ENCODE peak calls at places on chromosomes 12 and 14, in ten cellular contexts. I, Q, X, F, A, B, U, D, K and L are unnamed samples.

GRCh38 chr12:108815369-108815768 is 42.0 kb downstream of the SSH1 start:
- DNase-seq in I (no peak), Q (no peak), X (no peak), F (no peak), A (no peak), B (no peak), U (no peak), D (no peak), K (no peak), L (no peak)

GRCh38 chr12:10672231-10672868 is 1.5 kb downstream of the STYK1 start:
- DNase-seq in I (no peak), Q (no peak), X (no peak), F (no peak), A (no peak), B (no peak), U (no peak), D (no peak), K (peak; percentile 9), L (no peak)

GRCh38 chr14:28767239-28767850 is 758 bp downstream of the FOXG1 start:
- DNase-seq in I (no peak), Q (no peak), X (no peak), F (no peak), A (no peak), B (no peak), U (no peak), D (no peak), K (no peak), L (no peak)

GRCh38 chr12:41466762-41467270 is 278.7 kb downstream of the PDZRN4 start:
- DNase-seq in I (no peak), Q (no peak), X (no peak), F (no peak), A (no peak), B (no peak), U (no peak), D (no peak), K (no peak), L (no peak)

GRCh38 chr14:81298122-81298521 is 77.4 kb upstream of the GTF2A1 start:
- DNase-seq in I (no peak), Q (no peak), X (no peak), F (no peak), A (no peak), B (no peak), U (no peak), D (no peak), K (no peak), L (no peak)

GRCh38 chr12:120538281-120539156 is 4.4 kb downstream of the RNF10 start:
- DNase-seq in I (no peak), Q (no peak), X (peak; percentile 55), F (peak; percentile 34), A (no peak), B (peak; percentile 83), U (peak; percentile 47), D (no peak), K (no peak), L (peak; percentile 68)

GRCh38 chr14:74573421-74574091 is 38.5 kb downstream of the LTBP2 start:
- DNase-seq in I (no peak), Q (no peak), X (no peak), F (no peak), A (peak; percentile 74), B (no peak), U (no peak), D (no peak), K (no peak), L (no peak)

GRCh38 chr12:12839886-12840285 is 26.7 kb downstream of the DDX47 start:
- DNase-seq in I (no peak), Q (no peak), X (no peak), F (no peak), A (peak; percentile 71), B (no peak), U (peak; percentile 76), D (no peak), K (no peak), L (no peak)

GRCh38 chr12:62766516-62766915 is 168.4 kb downstream of the PPM1H start:
- DNase-seq in I (no peak), Q (no peak), X (no peak), F (no peak), A (no peak), B (no peak), U (no peak), D (no peak), K (no peak), L (no peak)

GRCh38 chr14:51224551-51224950 is 15.5 kb upstream of the TMX1 start:
- DNase-seq in I (no peak), Q (no peak), X (no peak), F (no peak), A (no peak), B (no peak), U (no peak), D (no peak), K (no peak), L (no peak)

GRCh38 chr12:16603916-16604575 is 1.9 kb downstream of the LMO3 start:
- DNase-seq in I (no peak), Q (no peak), X (no peak), F (no peak), A (no peak), B (no peak), U (peak; percentile 18), D (no peak), K (no peak), L (no peak)

GRCh38 chr14:62347658-62348057 is 585.4 kb downstream of the SNAPC1 start:
- DNase-seq in I (no peak), Q (no peak), X (peak; percentile 50), F (no peak), A (no peak), B (no peak), U (no peak), D (no peak), K (no peak), L (no peak)

GRCh38 chr12:4160314-4161040 is 113.1 kb upstream of the CCND2 start:
- DNase-seq in I (no peak), Q (no peak), X (no peak), F (no peak), A (no peak), B (no peak), U (no peak), D (no peak), K (no peak), L (no peak)

GRCh38 chr14:102140027-102140749 is 491 bp downstream of the WDR20 start:
- DNase-seq in I (peak; percentile 9), Q (peak; percentile 5), X (peak; percentile 79), F (peak; percentile 19), A (peak; percentile 78), B (peak; percentile 60), U (peak; percentile 15), D (no peak), K (peak; percentile 12), L (no peak)

GRCh38 chr14:24233538-24233866 is 773 bp downstream of the GMPR2 start:
- DNase-seq in I (no peak), Q (no peak), X (peak; percentile 64), F (no peak), A (no peak), B (peak; percentile 44), U (no peak), D (no peak), K (no peak), L (no peak)

DNA sequence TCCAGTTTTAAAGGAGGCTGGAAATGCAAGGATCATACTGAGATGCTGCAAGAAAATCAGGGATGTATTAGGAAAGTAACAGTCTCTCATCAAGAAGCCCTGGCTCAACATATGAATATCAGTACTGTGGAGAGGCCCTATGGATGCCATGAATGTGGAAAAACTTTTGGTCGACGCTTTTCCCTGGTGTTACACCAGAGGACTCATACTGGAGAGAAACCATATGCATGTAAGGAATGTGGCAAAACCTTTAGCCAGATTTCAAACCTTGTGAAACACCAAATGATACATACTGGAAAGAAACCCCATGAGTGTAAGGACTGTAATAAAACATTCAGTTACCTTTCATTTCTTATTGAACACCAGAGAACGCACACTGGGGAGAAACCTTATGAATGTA is 24.5 kb downstream of the ZNF891 start:
- DNase-seq in I (no peak), Q (no peak), X (no peak), F (no peak), A (no peak), B (no peak), U (peak; percentile 14), D (no peak), K (no peak), L (no peak)
- H3K9me3 ChIP-seq in I (peaks cover 84% of the 10 kb centered on the region), Q (peaks cover 40% of the 10 kb centered on the region), X (peaks cover 77% of the 10 kb centered on the region), F (peaks cover 98% of the 10 kb centered on the region), A (peaks cover 67% of the 10 kb centered on the region), B (peaks cover 88% of the 10 kb centered on the region), U (peaks cover 7% of the 10 kb centered on the region), D (peaks cover 13% of the 10 kb centered on the region), K (peaks cover 82% of the 10 kb centered on the region), L (no peaks in the 10 kb centered on the region)

GRCh38 chr14:69865701-69866365 is 13.4 kb upstream of the SMOC1 start:
- DNase-seq in I (no peak), Q (no peak), X (no peak), F (no peak), A (no peak), B (no peak), U (no peak), D (no peak), K (no peak), L (no peak)
- H3K4me3 ChIP-seq in I (no peak overlapping the region), Q (no peak overlapping the region), X (no peak overlapping the region), F (no peak overlapping the region), A (no peak overlapping the region), B (no peak overlapping the region), U (no peak overlapping the region), D (no peak overlapping the region), K (no peak overlapping the region), L (no peak overlapping the region)

GRCh38 chr14:22978873-22979671 is 3.3 kb downstream of the AJUBA start:
- DNase-seq in I (no peak), Q (no peak), X (no peak), F (no peak), A (peak; percentile 100), B (no peak), U (no peak), D (no peak), K (no peak), L (no peak)

GRCh38 chr14:22976620-22977433 is 5.5 kb downstream of the AJUBA start:
- DNase-seq in I (no peak), Q (no peak), X (peak; percentile 75), F (no peak), A (no peak), B (peak; percentile 68), U (peak; percentile 64), D (no peak), K (no peak), L (no peak)

GRCh38 chr14:22977684-22978486 is 4.5 kb downstream of the AJUBA start:
- DNase-seq in I (no peak), Q (no peak), X (no peak), F (peak; percentile 77), A (peak; percentile 97), B (peak; percentile 79), U (peak; percentile 68), D (peak; percentile 86), K (no peak), L (no peak)

GRCh38 chr14:22978487-22978837 is 3.9 kb downstream of the AJUBA start:
- DNase-seq in I (no peak), Q (no peak), X (no peak), F (no peak), A (no peak), B (no peak), U (no peak), D (no peak), K (no peak), L (no peak)

GRCh38 chr14:22977434-22977683 is 5.0 kb downstream of the AJUBA start:
- DNase-seq in I (no peak), Q (no peak), X (no peak), F (no peak), A (no peak), B (no peak), U (no peak), D (no peak), K (no peak), L (no peak)
- H3K27ac ChIP-seq in I (no peak overlapping the region), Q (peak overlapping the region; percentile 94), X (no peak overlapping the region), F (peak overlapping the region; percentile 96), A (peak overlapping the region; percentile 100), B (peak overlapping the region; percentile 64), U (peak overlapping the region; percentile 66), D (no peak overlapping the region), K (no peak overlapping the region), L (no peak overlapping the region)

GRCh38 chr14:105837349-105838063 is 311.1 kb downstream of the TMEM121 start:
- DNase-seq in I (no peak), Q (no peak), X (no peak), F (no peak), A (peak; percentile 61), B (no peak), U (no peak), D (no peak), K (no peak), L (no peak)
- H3K9me3 ChIP-seq in I (no peaks in the 10 kb centered on the region), Q (no peaks in the 10 kb centered on the region), X (no peaks in the 10 kb centered on the region), F (no peaks in the 10 kb centered on the region), A (no peaks in the 10 kb centered on the region), B (no peaks in the 10 kb centered on the region), U (no peaks in the 10 kb centered on the region), D (peaks cover 48% of the 10 kb centered on the region), K (no peaks in the 10 kb centered on the region), L (no peaks in the 10 kb centered on the region)